ENCODE peak calls at places on chromosomes 2 and 18, in five cellular contexts. One of them, this sample, is unnamed. For H3K4me1, the result is how much of the 10 kb centered on the place peaks cover.

GRCh38 chr18:21499997-21500396 is 100.5 kb downstream of the ESCO1 start:
- DNase-seq in heart left ventricle: no peak
- DNase-seq in A549: no peak
- DNase-seq in stomach: no peak
- DNase-seq in right lobe of liver: no peak
- DNase-seq in this sample: no peak

GRCh38 chr2:78861546-78861945 is 164.0 kb upstream of the REG3G start:
- DNase-seq in stomach: no peak
- DNase-seq in A549: peak
- DNase-seq in heart left ventricle: no peak
- DNase-seq in right lobe of liver: no peak
- DNase-seq in this sample: peak

GRCh38 chr2:20213651-20214565 is 11.0 kb downstream of the SDC1 start:
- DNase-seq in heart left ventricle: no peak
- DNase-seq in stomach: no peak
- DNase-seq in A549: no peak
- DNase-seq in right lobe of liver: peak
- DNase-seq in this sample: no peak

GRCh38 chr2:152033146-152033545 is 65.7 kb downstream of the CACNB4 start:
- DNase-seq in heart left ventricle: no peak
- DNase-seq in right lobe of liver: no peak
- DNase-seq in A549: no peak
- DNase-seq in stomach: no peak
- DNase-seq in this sample: no peak

GRCh38 chr2:158796606-158797005 is 1.5 kb downstream of the DAPL1 start:
- DNase-seq in stomach: no peak
- DNase-seq in heart left ventricle: no peak
- DNase-seq in right lobe of liver: no peak
- DNase-seq in A549: no peak
- DNase-seq in this sample: no peak

GRCh38 chr2:194291104-194291503 is 1365.9 kb upstream of the SLC39A10 start:
- DNase-seq in A549: no peak
- DNase-seq in right lobe of liver: no peak
- DNase-seq in heart left ventricle: no peak
- DNase-seq in stomach: no peak
- DNase-seq in this sample: no peak

GRCh38 chr2:39949131-39949530 is 170.1 kb upstream of the THUMPD2 start:
- DNase-seq in A549: no peak
- DNase-seq in heart left ventricle: no peak
- DNase-seq in stomach: no peak
- DNase-seq in right lobe of liver: no peak
- DNase-seq in this sample: no peak

GRCh38 chr2:191926671-191927070 is 79.8 kb upstream of the CAVIN2 start:
- DNase-seq in A549: no peak
- DNase-seq in right lobe of liver: no peak
- DNase-seq in stomach: no peak
- DNase-seq in heart left ventricle: no peak
- DNase-seq in this sample: no peak

GRCh38 chr18:41967680-41968079 is 12.6 kb downstream of the PIK3C3 start:
- DNase-seq in heart left ventricle: no peak
- DNase-seq in stomach: no peak
- DNase-seq in right lobe of liver: no peak
- DNase-seq in A549: no peak
- DNase-seq in this sample: no peak

GRCh38 chr18:2908946-2909335 is 62.1 kb downstream of the EMILIN2 start:
- DNase-seq in right lobe of liver: no peak
- DNase-seq in A549: no peak
- DNase-seq in stomach: no peak
- DNase-seq in heart left ventricle: no peak
- DNase-seq in this sample: no peak

GRCh38 chr2:55232863-55233657 is 572 bp downstream of the RPS27A start:
- DNase-seq in right lobe of liver: peak
- DNase-seq in stomach: peak
- DNase-seq in A549: peak
- DNase-seq in heart left ventricle: peak
- DNase-seq in this sample: peak

GRCh38 chr18:75083131-75083530 is 125.8 kb downstream of the PTGR3 start:
- DNase-seq in heart left ventricle: no peak
- DNase-seq in right lobe of liver: no peak
- DNase-seq in stomach: no peak
- DNase-seq in A549: no peak
- DNase-seq in this sample: no peak

GRCh38 chr2:72994282-72994990 is 77.1 kb downstream of the SFXN5 start:
- DNase-seq in heart left ventricle: no peak
- DNase-seq in A549: no peak
- DNase-seq in right lobe of liver: no peak
- DNase-seq in stomach: peak
- DNase-seq in this sample: no peak

GRCh38 chr2:20576598-20577115 is 74.2 kb downstream of the HS1BP3 start:
- DNase-seq in stomach: no peak
- DNase-seq in A549: no peak
- DNase-seq in right lobe of liver: no peak
- DNase-seq in heart left ventricle: peak
- DNase-seq in this sample: no peak

GRCh38 chr18:23291456-23292205 is 156.3 kb downstream of the CABLES1 start:
- DNase-seq in stomach: no peak
- DNase-seq in right lobe of liver: no peak
- DNase-seq in heart left ventricle: no peak
- DNase-seq in A549: no peak
- DNase-seq in this sample: no peak

GRCh38 chr2:174728096-174728495 is 36.2 kb downstream of the CHRNA1 start:
- DNase-seq in heart left ventricle: no peak
- DNase-seq in A549: no peak
- DNase-seq in stomach: no peak
- DNase-seq in right lobe of liver: no peak
- DNase-seq in this sample: no peak

GRCh38 chr2:1278861-1279260 is 134.4 kb upstream of the TPO start:
- DNase-seq in heart left ventricle: no peak
- DNase-seq in stomach: no peak
- DNase-seq in right lobe of liver: no peak
- DNase-seq in A549: no peak
- DNase-seq in this sample: no peak

GRCh38 chr2:201057089-201057499 is 14.4 kb downstream of the HYCC2 start:
- DNase-seq in heart left ventricle: no peak
- DNase-seq in right lobe of liver: no peak
- DNase-seq in A549: no peak
- DNase-seq in stomach: no peak
- DNase-seq in this sample: no peak

GRCh38 chr2:120904379-120904778 is 168.7 kb downstream of the GLI2 start:
- DNase-seq in heart left ventricle: no peak
- DNase-seq in stomach: no peak
- DNase-seq in right lobe of liver: no peak
- DNase-seq in A549: no peak
- DNase-seq in this sample: no peak

GRCh38 chr2:196482119-196483065 is 157.1 kb upstream of the CCDC150 start:
- DNase-seq in stomach: no peak
- DNase-seq in A549: no peak
- DNase-seq in right lobe of liver: no peak
- DNase-seq in heart left ventricle: no peak
- DNase-seq in this sample: no peak

GRCh38 chr2:196478588-196478987 is 160.9 kb upstream of the CCDC150 start:
- DNase-seq in A549: no peak
- DNase-seq in right lobe of liver: no peak
- DNase-seq in heart left ventricle: no peak
- DNase-seq in stomach: no peak
- DNase-seq in this sample: no peak

GRCh38 chr2:196479350-196479749 is 160.2 kb upstream of the CCDC150 start:
- DNase-seq in A549: no peak
- DNase-seq in heart left ventricle: no peak
- DNase-seq in right lobe of liver: no peak
- DNase-seq in stomach: no peak
- DNase-seq in this sample: no peak

GRCh38 chr2:196480653-196481322 is 158.7 kb upstream of the CCDC150 start:
- DNase-seq in stomach: no peak
- DNase-seq in right lobe of liver: no peak
- DNase-seq in A549: no peak
- DNase-seq in heart left ventricle: no peak
- DNase-seq in this sample: no peak

DNA sequence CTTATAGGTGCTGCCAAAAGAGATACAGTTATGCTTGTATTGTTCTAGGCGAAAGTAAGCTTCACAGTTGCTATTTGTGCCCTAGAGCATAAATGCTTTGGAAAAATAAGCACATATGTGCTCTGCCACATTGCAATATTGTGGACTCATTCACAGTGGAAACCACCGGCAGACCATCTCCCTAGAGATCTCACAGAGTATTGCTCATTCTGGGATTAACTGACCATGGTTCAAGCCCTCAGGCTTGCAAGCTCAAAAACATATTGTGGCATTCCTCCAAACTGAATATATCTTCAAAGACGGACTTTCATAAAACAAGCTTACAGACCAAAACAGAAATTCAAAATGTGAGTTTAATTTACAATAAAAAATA is 158.2 kb upstream of the CCDC150 start:
- DNase-seq in right lobe of liver: no peak
- DNase-seq in heart left ventricle: no peak
- DNase-seq in A549: no peak
- DNase-seq in stomach: no peak
- DNase-seq in this sample: no peak
- H3K4me3 ChIP-seq in right lobe of liver: no peak
- H3K4me3 ChIP-seq in heart left ventricle: no peak
- H3K4me3 ChIP-seq in A549: no peak
- H3K4me3 ChIP-seq in stomach: no peak
- H3K4me3 ChIP-seq in this sample: no peak

GRCh38 chr2:230694241-230694640 is 18.4 kb upstream of the CAB39 start:
- DNase-seq in stomach: peak
- DNase-seq in heart left ventricle: no peak
- DNase-seq in right lobe of liver: no peak
- DNase-seq in A549: no peak
- DNase-seq in this sample: no peak

GRCh38 chr2:230695551-230695950 is 17.1 kb upstream of the CAB39 start:
- DNase-seq in A549: no peak
- DNase-seq in heart left ventricle: no peak
- DNase-seq in right lobe of liver: no peak
- DNase-seq in stomach: no peak
- DNase-seq in this sample: no peak

GRCh38 chr2:230700447-230700846 is 12.2 kb upstream of the CAB39 start:
- DNase-seq in right lobe of liver: no peak
- DNase-seq in stomach: no peak
- DNase-seq in heart left ventricle: no peak
- DNase-seq in A549: no peak
- DNase-seq in this sample: no peak

GRCh38 chr2:230696670-230697069 is 16.0 kb upstream of the CAB39 start:
- DNase-seq in A549: no peak
- DNase-seq in heart left ventricle: no peak
- DNase-seq in stomach: no peak
- DNase-seq in right lobe of liver: no peak
- DNase-seq in this sample: no peak

GRCh38 chr2:230697676-230698075 is 15.0 kb upstream of the CAB39 start:
- DNase-seq in stomach: no peak
- DNase-seq in heart left ventricle: no peak
- DNase-seq in A549: no peak
- DNase-seq in right lobe of liver: no peak
- DNase-seq in this sample: no peak
- TF ChIP-seq POLR2A in stomach: no peak
- TF ChIP-seq POLR2A in heart left ventricle: no peak
- TF ChIP-seq POLR2A in A549: no peak
- TF ChIP-seq POLR2A in right lobe of liver: no peak
- TF ChIP-seq POLR2A in this sample: no peak

GRCh38 chr2:181785677-181786344 is 105.5 kb upstream of the NEUROD1 start:
- DNase-seq in A549: peak
- DNase-seq in stomach: no peak
- DNase-seq in heart left ventricle: no peak
- DNase-seq in right lobe of liver: no peak
- DNase-seq in this sample: no peak

GRCh38 chr2:181781082-181781786 is 100.9 kb upstream of the NEUROD1 start:
- DNase-seq in right lobe of liver: no peak
- DNase-seq in stomach: no peak
- DNase-seq in heart left ventricle: no peak
- DNase-seq in A549: peak
- DNase-seq in this sample: no peak

GRCh38 chr2:181784556-181784955 is 104.2 kb upstream of the NEUROD1 start:
- DNase-seq in heart left ventricle: no peak
- DNase-seq in stomach: no peak
- DNase-seq in right lobe of liver: no peak
- DNase-seq in A549: peak
- DNase-seq in this sample: no peak

GRCh38 chr2:181780159-181781081 is 100.1 kb upstream of the NEUROD1 start:
- DNase-seq in stomach: no peak
- DNase-seq in right lobe of liver: no peak
- DNase-seq in heart left ventricle: no peak
- DNase-seq in A549: peak
- DNase-seq in this sample: no peak

DNA sequence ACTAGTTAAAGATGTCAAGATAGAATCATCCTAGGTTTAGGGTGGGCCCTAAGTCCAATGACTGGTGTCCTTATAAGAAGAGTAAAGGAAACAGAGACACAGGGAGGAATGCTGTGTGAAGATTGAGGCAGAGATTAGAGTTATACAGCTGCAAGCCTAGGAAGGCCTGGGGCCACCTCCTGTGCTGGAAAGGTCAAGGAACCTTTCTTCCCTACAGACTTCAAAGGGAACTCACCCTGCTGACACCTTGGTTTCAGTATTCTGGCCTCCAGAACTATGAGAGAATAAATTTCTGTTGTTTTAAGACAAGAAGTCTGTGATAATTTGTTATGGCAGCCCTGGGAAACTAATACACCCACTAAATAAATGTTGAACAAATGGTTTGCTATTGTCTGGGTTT is 102.3 kb upstream of the NEUROD1 start:
- DNase-seq in right lobe of liver: no peak
- DNase-seq in stomach: no peak
- DNase-seq in A549: no peak
- DNase-seq in heart left ventricle: no peak
- DNase-seq in this sample: no peak
- H3K4me1 ChIP-seq in right lobe of liver: under half
- H3K4me1 ChIP-seq in stomach: under half
- H3K4me1 ChIP-seq in A549: half or more
- H3K4me1 ChIP-seq in heart left ventricle: under half
- H3K4me1 ChIP-seq in this sample: half or more

GRCh38 chr2:25673170-25674002 is at the start of gene DTNB:
- DNase-seq in heart left ventricle: peak
- DNase-seq in A549: peak
- DNase-seq in stomach: peak
- DNase-seq in right lobe of liver: peak
- DNase-seq in this sample: peak

GRCh38 chr2:25666218-25666617 is 7.2 kb downstream of the DTNB start:
- DNase-seq in heart left ventricle: no peak
- DNase-seq in A549: no peak
- DNase-seq in right lobe of liver: no peak
- DNase-seq in stomach: no peak
- DNase-seq in this sample: no peak

GRCh38 chr2:25671622-25672021 is 1.8 kb downstream of the DTNB start:
- DNase-seq in heart left ventricle: no peak
- DNase-seq in right lobe of liver: no peak
- DNase-seq in A549: no peak
- DNase-seq in stomach: peak
- DNase-seq in this sample: peak

GRCh38 chr2:25672500-25673169 is 742 bp downstream of the DTNB start:
- DNase-seq in right lobe of liver: peak
- DNase-seq in heart left ventricle: peak
- DNase-seq in stomach: peak
- DNase-seq in A549: peak
- DNase-seq in this sample: peak

DNA sequence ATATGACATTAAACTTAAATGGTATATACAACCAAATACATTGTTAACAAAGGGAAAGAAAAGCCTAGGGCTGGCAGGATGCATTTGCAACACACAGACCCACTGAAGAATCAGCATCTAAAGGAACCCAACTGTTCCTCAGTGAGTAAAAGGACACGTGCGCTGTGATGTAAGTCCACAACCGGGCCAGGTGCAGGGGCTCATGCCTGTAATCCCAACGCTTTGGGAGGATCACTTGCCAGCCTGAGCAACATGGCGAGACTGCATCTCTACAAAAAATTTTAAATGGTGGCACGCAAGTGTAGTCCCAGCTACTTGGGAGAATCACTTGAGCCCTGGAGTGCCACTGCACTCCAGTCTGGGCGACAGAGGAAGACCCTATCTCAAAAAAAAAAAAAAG is 3.9 kb downstream of the DTNB start:
- DNase-seq in stomach: no peak
- DNase-seq in right lobe of liver: no peak
- DNase-seq in A549: no peak
- DNase-seq in heart left ventricle: no peak
- DNase-seq in this sample: no peak
- H3K4me3 ChIP-seq in stomach: no peak
- H3K4me3 ChIP-seq in right lobe of liver: no peak
- H3K4me3 ChIP-seq in A549: no peak
- H3K4me3 ChIP-seq in heart left ventricle: no peak
- H3K4me3 ChIP-seq in this sample: no peak